ENCODE peak calls at places on chromosomes 13 and 19, in six cellular contexts. A, Q, F, D, M and G are unnamed samples.

GRCh38 chr19:3360494-3361383 is 5.6 kb upstream of the NFIC start:
- DNase-seq in A (no peak), Q (peak), F (peak), D (peak), M (peak), G (peak)

GRCh38 chr19:10269333-10270179 is 1.4 kb upstream of the ICAM1 start:
- DNase-seq in A (peak), Q (peak), F (peak), D (peak), M (peak), G (peak)

GRCh38 chr19:1081301-1082164 is 13.6 kb downstream of the POLR2E start:
- DNase-seq in A (no peak), Q (no peak), F (no peak), D (no peak), M (no peak), G (peak)

GRCh38 chr19:45876411-45877197 is 9.3 kb downstream of the IRF2BP1 start:
- DNase-seq in A (no peak), Q (peak), F (peak), D (peak), M (no peak), G (no peak)

GRCh38 chr13:111521691-111522229 is 201.3 kb downstream of the TEX29 start:
- DNase-seq in A (no peak), Q (no peak), F (no peak), D (no peak), M (no peak), G (no peak)

GRCh38 chr13:40271931-40272775 is 394.3 kb downstream of the FOXO1 start:
- DNase-seq in A (peak), Q (peak), F (no peak), D (peak), M (peak), G (peak)

GRCh38 chr13:109479991-109480696 is 306.2 kb downstream of the IRS2 start:
- DNase-seq in A (peak), Q (no peak), F (no peak), D (no peak), M (no peak), G (no peak)

GRCh38 chr13:94119360-94119936 is 360.0 kb downstream of the DCT start:
- DNase-seq in A (no peak), Q (no peak), F (no peak), D (no peak), M (no peak), G (no peak)